ENCODE peak calls at places on chromosomes 7 and 10, in five cellular contexts. D is cardiac muscle cell, I is gastrocnemius medialis, P is GM23248, T is neuronal stem cell. Y is an unnamed sample. For H3K4me1, the result is how much of the 10 kb centered on the place peaks cover.

GRCh38 chr7:116628971-116629586 is 42.9 kb upstream of the MET start:
- DNase-seq in I (peak), T (no peak), D (no peak), P (peak), Y (no peak)

GRCh38 chr10:26755443-26755903 is 58.0 kb downstream of the PDSS1 start:
- DNase-seq in D (no peak), P (peak), T (no peak), I (no peak), Y (peak)

GRCh38 chr10:42149027-42149700 is 489.2 kb downstream of the ZNF33B start:
- DNase-seq in D (no peak), P (peak), I (no peak), T (no peak), Y (no peak)

GRCh38 chr7:99831595-99831994 is 3.8 kb downstream of the CYP3A43 start:
- DNase-seq in D (no peak), T (no peak), P (no peak), I (no peak), Y (no peak)

GRCh38 chr7:40733111-40733510 is 598.3 kb downstream of the SUGCT start:
- DNase-seq in T (no peak), D (no peak), I (no peak), P (no peak), Y (no peak)

GRCh38 chr10:26412932-26413331 is 25.2 kb upstream of the APBB1IP start:
- DNase-seq in D (no peak), P (no peak), T (no peak), I (no peak), Y (no peak)

GRCh38 chr10:92757066-92757716 is 67.4 kb downstream of the HHEX start:
- DNase-seq in I (peak), T (no peak), P (peak), D (peak), Y (peak)

GRCh38 chr10:80511984-80512634 is 25.6 kb upstream of the SH2D4B start:
- DNase-seq in D (no peak), P (no peak), T (no peak), I (no peak), Y (no peak)

GRCh38 chr10:87861566-87861952 is 1.8 kb downstream of the KLLN start:
- DNase-seq in P (peak), T (no peak), I (peak), D (peak), Y (peak)

GRCh38 chr7:34138483-34138882 is 233.1 kb downstream of the BMPER start:
- DNase-seq in T (no peak), I (no peak), D (no peak), P (no peak), Y (no peak)

GRCh38 chr10:102781089-102781920 is 37.6 kb downstream of the WBP1L start:
- DNase-seq in D (peak), P (no peak), T (no peak), I (no peak), Y (peak)

GRCh38 chr10:31320598-31321211 is 1.7 kb downstream of the ZEB1 start:
- DNase-seq in P (peak), T (peak), D (peak), I (peak), Y (peak)

GRCh38 chr10:87794285-87794684 is 23.7 kb downstream of the ATAD1 start:
- DNase-seq in I (no peak), P (no peak), D (no peak), T (no peak), Y (no peak)

GRCh38 chr7:133491846-133492652 is 239.2 kb downstream of the EXOC4 start:
- DNase-seq in D (no peak), P (peak), T (no peak), I (no peak), Y (peak)

GRCh38 chr7:1749864-1750466 is 79.9 kb downstream of the ELFN1 start:
- DNase-seq in P (no peak), D (peak), I (no peak), T (no peak), Y (peak)

GRCh38 chr7:117827861-117828260 is 45.4 kb downstream of the CTTNBP2 start:
- DNase-seq in D (no peak), P (peak), T (no peak), I (no peak), Y (peak)

GRCh38 chr10:77563638-77564270 is 73.9 kb downstream of the KCNMA1 start:
- DNase-seq in P (peak), T (no peak), I (no peak), D (no peak), Y (no peak)

GRCh38 chr10:8060704-8061121 is 6.2 kb downstream of the GATA3 start:
- DNase-seq in P (no peak), T (peak), D (no peak), I (no peak), Y (no peak)
- H3K4me1 ChIP-seq in P (under half), T (under half), D (under half), I (under half), Y (under half)

DNA sequence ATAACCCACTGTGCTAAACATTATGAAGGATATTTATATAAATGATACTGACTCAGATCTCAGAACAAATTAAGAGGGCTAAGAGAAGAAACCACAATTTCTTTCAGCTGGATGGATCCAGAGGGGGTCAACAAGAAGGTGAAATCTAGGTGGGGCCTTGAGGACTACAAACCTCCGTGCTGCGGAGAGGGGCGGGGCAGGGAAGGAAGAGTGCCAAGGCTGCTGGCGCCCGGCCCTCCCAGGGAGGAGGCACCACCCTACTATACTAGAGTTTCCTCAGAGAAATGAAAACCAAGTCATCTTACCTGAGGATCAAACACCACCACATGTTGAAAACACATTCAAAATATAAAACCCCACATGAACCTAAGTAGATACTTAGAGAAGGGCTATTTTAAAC is 29.3 kb upstream of the CRYGN start:
- DNase-seq in D (no peak), T (no peak), P (no peak), I (no peak), Y (peak)
- H3K4me1 ChIP-seq in D (under half), T (under half), P (under half), I (under half), Y (under half)

DNA sequence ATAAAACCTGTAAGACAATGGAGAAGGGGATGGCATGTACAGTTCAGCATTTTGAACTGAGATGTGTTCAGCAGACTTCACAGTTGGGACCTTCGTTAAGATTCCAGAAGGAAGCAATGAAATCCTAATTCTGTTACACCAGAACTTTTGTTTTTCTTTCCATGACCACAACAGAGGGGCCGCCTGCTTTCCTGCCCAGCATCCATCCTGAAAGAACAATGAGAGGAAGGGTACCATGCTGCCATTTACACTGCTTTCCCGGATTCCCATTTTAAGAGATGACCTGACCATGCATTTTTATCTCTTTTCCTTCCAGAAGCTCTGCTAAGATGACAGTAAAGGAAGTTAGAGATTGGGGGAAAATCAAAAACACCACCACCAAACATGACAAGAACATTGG is 92.7 kb downstream of the PIP4K2A start:
- DNase-seq in D (no peak), I (no peak), T (no peak), P (no peak), Y (no peak)
- H3K4me1 ChIP-seq in D (half or more), I (under half), T (under half), P (half or more), Y (under half)

GRCh38 chr10:20002657-20003056 is 186.4 kb downstream of the PLXDC2 start:
- DNase-seq in T (no peak), D (no peak), I (no peak), P (no peak), Y (no peak)
- H3K4me1 ChIP-seq in T (under half), D (under half), I (under half), P (under half), Y (under half)

GRCh38 chr10:14554091-14554842 is 220.4 kb downstream of the FAM107B start:
- DNase-seq in P (no peak), I (no peak), T (no peak), D (no peak), Y (peak)
- H3K4me1 ChIP-seq in P (under half), I (under half), T (under half), D (under half), Y (under half)

GRCh38 chr7:31407277-31407676 is 66.8 kb upstream of the NEUROD6 start:
- DNase-seq in T (no peak), P (no peak), I (no peak), D (no peak), Y (no peak)
- H3K4me1 ChIP-seq in T (under half), P (under half), I (under half), D (under half), Y (under half)